ENCODE peak calls at places on chromosomes 16 and 17, in eight cellular contexts. B is psoas muscle; O is cardiac muscle cell; S is adipocyte; F is heart left ventricle; R is sigmoid colon; L is CD8-positive, alpha-beta T cell; P is PC-3. J is an unnamed sample.
A peak's percentile ranks its signal among the peaks of the same experiment; 100 is the strongest.

GRCh38 chr16:22330326-22330725 is 33.1 kb downstream of the POLR3E start:
- DNase-seq in B (no peak), O (no peak), S (no peak), F (no peak), R (no peak), L (no peak), P (no peak), J (no peak)

GRCh38 chr16:76444823-76445222 is 167.6 kb downstream of the CNTNAP4 start:
- DNase-seq in B (no peak), O (no peak), S (no peak), F (no peak), R (no peak), L (no peak), P (no peak), J (no peak)

GRCh38 chr16:21276090-21276489 is 2.0 kb downstream of the CRYM start:
- DNase-seq in B (no peak), O (no peak), S (no peak), F (no peak), R (no peak), L (no peak), P (no peak), J (no peak)

GRCh38 chr17:21467739-21468490 is 91.8 kb downstream of the KCNJ12 start:
- DNase-seq in B (no peak), O (no peak), S (no peak), F (no peak), R (no peak), L (peak; percentile 38), P (no peak), J (no peak)

GRCh38 chr17:27343294-27343693 is 49.4 kb downstream of the WSB1 start:
- DNase-seq in B (no peak), O (no peak), S (no peak), F (peak; percentile 18), R (no peak), L (no peak), P (no peak), J (no peak)

GRCh38 chr17:3761061-3761917 is 37.6 kb downstream of the HASPIN start:
- DNase-seq in B (no peak), O (no peak), S (no peak), F (no peak), R (no peak), L (no peak), P (no peak), J (no peak)

GRCh38 chr17:73878923-73879322 is 234.7 kb upstream of the SDK2 start:
- DNase-seq in B (no peak), O (no peak), S (no peak), F (no peak), R (no peak), L (no peak), P (no peak), J (no peak)

GRCh38 chr16:70700101-70701020 is 14.5 kb upstream of the MTSS2 start:
- DNase-seq in B (peak; percentile 83), O (no peak), S (no peak), F (peak; percentile 89), R (peak; percentile 84), L (no peak), P (no peak), J (no peak)

GRCh38 chr16:83005653-83006160 is 378.9 kb downstream of the CDH13 start:
- DNase-seq in B (no peak), O (no peak), S (peak; percentile 62), F (no peak), R (no peak), L (no peak), P (no peak), J (no peak)

GRCh38 chr17:29590979-29591736 is 1.7 kb upstream of the GIT1 start:
- DNase-seq in B (peak; percentile 62), O (peak; percentile 59), S (peak; percentile 68), F (peak; percentile 66), R (peak; percentile 86), L (no peak), P (no peak), J (peak; percentile 90)
- H3K4me3 ChIP-seq in B (peak overlapping the region; percentile 84), O (peak overlapping the region; percentile 23), S (peak overlapping the region; percentile 79), F (peak overlapping the region; percentile 88), R (peak overlapping the region; percentile 35), L (peak overlapping the region; percentile 54), P (peak overlapping the region; percentile 13), J (peak overlapping the region; percentile 11)

GRCh38 chr17:17830269-17830567 is 6.6 kb downstream of the SREBF1 start:
- DNase-seq in B (no peak), O (no peak), S (no peak), F (no peak), R (no peak), L (no peak), P (no peak), J (no peak)

GRCh38 chr17:17832040-17832363 is 4.8 kb downstream of the SREBF1 start:
- DNase-seq in B (no peak), O (peak; percentile 51), S (no peak), F (no peak), R (no peak), L (no peak), P (no peak), J (no peak)

GRCh38 chr17:17827826-17828621 is 8.8 kb downstream of the SREBF1 start:
- DNase-seq in B (no peak), O (no peak), S (no peak), F (no peak), R (no peak), L (no peak), P (no peak), J (no peak)

GRCh38 chr17:17831208-17832039 is 5.4 kb downstream of the SREBF1 start:
- DNase-seq in B (no peak), O (no peak), S (no peak), F (no peak), R (no peak), L (no peak), P (no peak), J (peak; percentile 81)

DNA sequence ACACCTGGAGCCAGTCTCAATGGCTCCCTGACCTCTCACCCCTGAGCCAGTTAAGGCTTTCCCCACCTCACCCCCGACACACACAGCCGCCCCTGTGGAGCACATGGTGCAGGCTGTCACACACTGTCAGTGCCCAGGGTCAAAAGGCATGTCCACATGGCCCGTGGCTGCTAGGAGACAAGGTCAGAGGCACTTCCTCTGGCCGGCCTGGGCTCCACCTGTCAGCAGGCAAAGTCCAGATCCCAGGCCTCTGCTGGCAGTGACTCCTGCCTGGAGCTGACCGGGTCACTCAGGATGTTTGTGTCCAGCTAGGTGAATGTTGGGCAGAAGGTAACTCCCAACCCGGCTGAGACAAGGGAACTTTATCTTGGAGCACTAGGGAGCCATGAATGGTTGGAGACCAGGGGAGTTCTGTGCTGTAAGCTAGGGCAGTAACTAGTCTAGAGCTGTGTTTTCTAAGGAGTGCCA is 6.0 kb downstream of the SREBF1 start:
- DNase-seq in B (no peak), O (peak; percentile 84), S (no peak), F (no peak), R (no peak), L (no peak), P (no peak), J (no peak)
- H3K4me1 ChIP-seq in B (peaks cover 46% of the 10 kb centered on the region), O (peaks cover 29% of the 10 kb centered on the region), S (peaks cover 38% of the 10 kb centered on the region), F (peaks cover 18% of the 10 kb centered on the region), R (peaks cover 58% of the 10 kb centered on the region), L (peaks cover 86% of the 10 kb centered on the region), P (peaks cover 32% of the 10 kb centered on the region), J (peaks cover 12% of the 10 kb centered on the region)

DNA sequence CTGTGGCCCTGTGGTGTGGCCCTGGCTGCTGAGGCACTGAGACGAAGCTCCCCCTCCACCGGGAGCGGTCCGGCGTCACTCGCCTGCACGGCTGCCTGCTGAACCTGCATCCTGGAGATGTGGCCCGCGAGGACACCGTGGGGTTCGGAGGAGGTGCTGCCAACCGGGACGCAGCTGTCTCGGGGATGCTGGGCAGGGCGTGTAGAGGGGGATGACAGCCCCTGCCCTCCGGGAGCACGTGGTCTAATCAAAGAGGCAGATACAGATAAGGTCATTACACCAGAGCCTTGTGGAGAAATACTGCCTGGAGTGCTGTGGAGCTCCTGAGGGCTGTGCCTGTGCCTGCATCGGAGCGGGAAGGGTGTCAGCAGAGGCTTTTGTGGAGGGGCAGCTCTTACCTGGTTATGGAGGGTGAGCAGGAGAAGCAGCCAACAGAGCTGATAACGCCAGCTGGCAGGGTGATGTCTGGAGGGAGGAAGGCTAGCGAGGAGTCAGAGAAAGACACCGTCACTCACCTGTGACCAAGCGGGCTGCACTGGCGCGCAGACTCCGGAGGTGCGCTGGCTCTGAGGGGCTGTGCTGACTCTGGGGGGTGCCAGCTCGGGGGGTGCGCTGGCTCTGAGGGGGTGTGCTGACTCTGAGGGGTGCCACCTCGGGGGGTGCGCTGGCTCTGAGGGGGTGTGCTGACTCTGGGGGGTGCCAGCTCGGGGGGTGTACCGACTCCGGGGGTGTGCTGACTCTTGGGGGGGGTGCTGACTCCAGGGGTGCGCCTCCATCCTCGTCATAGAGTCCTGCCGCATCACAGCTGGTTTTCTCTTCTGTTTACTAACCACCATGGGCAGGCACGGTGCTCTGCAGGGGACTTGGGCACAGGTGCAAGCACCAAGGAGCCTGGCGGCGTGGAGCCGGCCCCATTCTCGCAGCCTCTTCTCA is 104.7 kb upstream of the CHMP6 start:
- DNase-seq in B (no peak), O (no peak), S (no peak), F (no peak), R (peak; percentile 52), L (no peak), P (no peak), J (no peak)
- H3K27me3 ChIP-seq in B (no peaks in the 10 kb centered on the region), O (no peaks in the 10 kb centered on the region), S (no peaks in the 10 kb centered on the region), F (no peaks in the 10 kb centered on the region), R (no peaks in the 10 kb centered on the region), L (no peaks in the 10 kb centered on the region), P (no peaks in the 10 kb centered on the region), J (no peaks in the 10 kb centered on the region)

GRCh38 chr17:71024969-71025368 is 855.6 kb downstream of the KCNJ2 start:
- DNase-seq in B (no peak), O (no peak), S (no peak), F (no peak), R (no peak), L (no peak), P (no peak), J (no peak)

GRCh38 chr17:71022758-71023157 is 853.4 kb downstream of the KCNJ2 start:
- DNase-seq in B (no peak), O (no peak), S (no peak), F (no peak), R (no peak), L (no peak), P (no peak), J (no peak)

GRCh38 chr17:71024172-71024571 is 854.8 kb downstream of the KCNJ2 start:
- DNase-seq in B (no peak), O (peak; percentile 31), S (no peak), F (no peak), R (no peak), L (no peak), P (no peak), J (no peak)

GRCh38 chr17:71023631-71024030 is 854.3 kb downstream of the KCNJ2 start:
- DNase-seq in B (no peak), O (peak; percentile 75), S (no peak), F (no peak), R (no peak), L (no peak), P (peak; percentile 9), J (no peak)

GRCh38 chr17:71019699-71020098 is 850.4 kb downstream of the KCNJ2 start:
- DNase-seq in B (no peak), O (no peak), S (no peak), F (no peak), R (no peak), L (no peak), P (no peak), J (no peak)
- H3K4me3 ChIP-seq in B (no peak overlapping the region), O (no peak overlapping the region), S (no peak overlapping the region), F (no peak overlapping the region), R (no peak overlapping the region), L (no peak overlapping the region), P (no peak overlapping the region), J (no peak overlapping the region)